ENCODE peak calls at places on chromosome 4, in four cellular contexts. K, J, S and G are unnamed samples.

GRCh38 chr4:145679991-145680455 is at the start of gene C4orf51:
- DNase-seq in K (peak), J (no peak), S (peak), G (no peak)

GRCh38 chr4:139630991-139631390 is 34.6 kb upstream of the MGST2 start:
- DNase-seq in K (no peak), J (no peak), S (no peak), G (no peak)

GRCh38 chr4:56326363-56326762 is 60.9 kb downstream of the AASDH start:
- DNase-seq in K (no peak), J (no peak), S (peak), G (no peak)

GRCh38 chr4:108417923-108418322 is 202.5 kb upstream of the RPL34 start:
- DNase-seq in K (no peak), J (no peak), S (no peak), G (no peak)

GRCh38 chr4:158374318-158374717 is 147.4 kb upstream of the RXFP1 start:
- DNase-seq in K (no peak), J (no peak), S (no peak), G (no peak)

GRCh38 chr4:156686120-156686519 is 285.5 kb downstream of the PDGFC start:
- DNase-seq in K (no peak), J (no peak), S (no peak), G (no peak)

GRCh38 chr4:155632314-155632713 is 34.3 kb upstream of the GUCY1A1 start:
- DNase-seq in K (no peak), J (no peak), S (no peak), G (no peak)

GRCh38 chr4:139144161-139144859 is 32.7 kb downstream of the ELF2 start:
- DNase-seq in K (peak), J (peak), S (no peak), G (peak)

GRCh38 chr4:1881709-1882108 is 10.5 kb downstream of the NSD2 start:
- DNase-seq in K (no peak), J (no peak), S (no peak), G (no peak)

GRCh38 chr4:140266958-140267568 is 106.4 kb upstream of the SCOC start:
- DNase-seq in K (no peak), J (no peak), S (no peak), G (no peak)

GRCh38 chr4:139279723-139280620 is at the start of gene MGARP:
- DNase-seq in K (no peak), J (peak), S (peak), G (no peak)

GRCh38 chr4:71230258-71230594 is 108.6 kb upstream of the SLC4A4 start:
- DNase-seq in K (no peak), J (no peak), S (no peak), G (peak)

GRCh38 chr4:75634951-75635350 is 4.6 kb upstream of the CDKL2 start:
- DNase-seq in K (no peak), J (no peak), S (no peak), G (no peak)

GRCh38 chr4:140071806-140072205 is 82.2 kb downstream of the MAML3 start:
- DNase-seq in K (no peak), J (peak), S (no peak), G (no peak)

GRCh38 chr4:169198167-169198566 is 72.6 kb downstream of the SH3RF1 start:
- DNase-seq in K (no peak), J (no peak), S (no peak), G (no peak)

GRCh38 chr4:1746919-1747602 is 25.7 kb downstream of the TACC3 start:
- DNase-seq in K (no peak), J (no peak), S (no peak), G (no peak)

GRCh38 chr4:5143306-5143861 is 92.1 kb downstream of the STK32B start:
- DNase-seq in K (no peak), J (no peak), S (no peak), G (no peak)

GRCh38 chr4:183838987-183839712 is 66.0 kb upstream of the STOX2 start:
- DNase-seq in K (no peak), J (no peak), S (peak), G (no peak)

GRCh38 chr4:94463771-94464170 is 12.0 kb downstream of the PDLIM5 start:
- DNase-seq in K (no peak), J (no peak), S (no peak), G (no peak)

GRCh38 chr4:122826596-122827257 is at the start of gene FGF2:
- DNase-seq in K (peak), J (peak), S (peak), G (peak)

GRCh38 chr4:181264908-181265307 is 978.3 kb upstream of the TENM3 start:
- DNase-seq in K (no peak), J (peak), S (no peak), G (no peak)

GRCh38 chr4:22897520-22898108 is 204.9 kb downstream of the GBA3 start:
- DNase-seq in K (no peak), J (no peak), S (peak), G (no peak)

GRCh38 chr4:115671581-115671980 is 558.2 kb upstream of the NDST4 start:
- DNase-seq in K (no peak), J (no peak), S (no peak), G (no peak)

GRCh38 chr4:61924131-61924530 is 724.0 kb downstream of the ADGRL3 start:
- DNase-seq in K (no peak), J (no peak), S (no peak), G (no peak)

GRCh38 chr4:124505211-124505610 is 207.3 kb downstream of the ANKRD50 start:
- DNase-seq in K (no peak), J (no peak), S (no peak), G (no peak)

GRCh38 chr4:176839656-176840055 is 46.9 kb upstream of the VEGFC start:
- DNase-seq in K (no peak), J (no peak), S (no peak), G (no peak)

GRCh38 chr4:52889778-52890400 is 27.8 kb downstream of the RASL11B start:
- DNase-seq in K (no peak), J (no peak), S (peak), G (no peak)

GRCh38 chr4:153257151-153257620 is 52.9 kb downstream of the TRIM2 start:
- DNase-seq in K (no peak), J (peak), S (peak), G (peak)

GRCh38 chr4:14348506-14348905 is 653.8 kb upstream of the CPEB2 start:
- DNase-seq in K (no peak), J (no peak), S (no peak), G (no peak)

GRCh38 chr4:57320217-57320616 is 210.0 kb upstream of the IGFBP7 start:
- DNase-seq in K (no peak), J (no peak), S (no peak), G (no peak)

GRCh38 chr4:167233523-167234387 is 539 bp downstream of the SPOCK3 start:
- DNase-seq in K (no peak), J (no peak), S (peak), G (no peak)

GRCh38 chr4:95061220-95061619 is 303.5 kb downstream of the BMPR1B start:
- DNase-seq in K (no peak), J (no peak), S (peak), G (no peak)

GRCh38 chr4:139603576-139604387 is 47.8 kb upstream of the SETD7 start:
- DNase-seq in K (no peak), J (no peak), S (peak), G (no peak)

GRCh38 chr4:174794706-174795105 is 34.3 kb downstream of the GLRA3 start:
- DNase-seq in K (no peak), J (no peak), S (no peak), G (no peak)

GRCh38 chr4:55173580-55173979 is 48.2 kb upstream of the KDR start:
- DNase-seq in K (no peak), J (no peak), S (peak), G (no peak)

DNA sequence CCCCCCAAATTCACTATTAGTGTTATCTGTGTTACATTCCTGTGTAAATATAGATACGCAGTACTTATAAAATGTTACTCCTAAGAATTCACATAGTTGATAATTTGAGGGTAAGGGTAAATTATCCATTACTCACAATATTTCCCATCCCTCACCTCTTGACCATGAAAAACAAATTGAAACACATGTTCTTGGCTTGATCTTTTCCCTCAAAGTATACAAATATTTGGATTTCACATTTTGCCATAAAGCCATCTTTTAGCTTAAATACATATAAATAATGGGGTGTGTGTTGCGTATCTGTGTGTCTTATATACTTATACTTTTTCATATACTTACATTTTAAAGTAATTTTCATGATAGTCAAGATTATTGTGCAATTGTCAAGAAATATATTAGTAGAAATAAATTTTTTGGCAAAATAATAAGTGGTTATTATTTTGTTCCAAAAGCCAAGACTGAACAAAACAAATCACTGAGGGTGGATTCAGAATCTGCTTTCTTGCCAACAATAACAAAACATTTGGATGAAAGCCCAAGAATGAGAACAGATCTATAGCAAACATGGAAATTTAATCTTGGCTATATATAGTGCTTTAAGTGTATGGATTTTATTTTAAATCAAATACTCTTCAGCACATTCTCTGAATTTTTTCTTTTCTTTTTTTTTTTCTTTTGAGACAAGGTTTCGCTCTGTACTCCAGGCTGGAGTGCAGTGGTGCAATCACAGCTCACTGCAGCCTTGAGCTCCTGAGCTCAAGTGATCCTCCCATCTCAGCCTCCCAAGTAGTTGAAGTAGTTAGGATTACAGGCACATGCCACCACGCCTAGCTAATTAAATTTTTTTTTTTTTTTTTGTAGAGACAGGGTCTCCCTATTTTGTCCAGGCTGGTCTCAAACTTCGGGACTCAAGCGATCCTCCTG is 48.5 kb upstream of the PRSS48 start:
- DNase-seq in K (no peak), J (no peak), S (peak), G (no peak)
- H3K4me3 ChIP-seq in K (peak), J (peak), S (peak), G (peak)

GRCh38 chr4:186551849-186552248 is 3.5 kb downstream of the MTNR1A start:
- DNase-seq in K (no peak), J (no peak), S (no peak), G (no peak)

GRCh38 chr4:186554890-186555827 is at the start of gene MTNR1A:
- DNase-seq in K (no peak), J (no peak), S (no peak), G (no peak)

GRCh38 chr4:186553717-186554116 is 1.6 kb downstream of the MTNR1A start:
- DNase-seq in K (no peak), J (no peak), S (no peak), G (no peak)

GRCh38 chr4:186557061-186557460 is 1.7 kb upstream of the MTNR1A start:
- DNase-seq in K (no peak), J (no peak), S (no peak), G (no peak)

GRCh38 chr4:186554485-186554884 is 882 bp downstream of the MTNR1A start:
- DNase-seq in K (no peak), J (no peak), S (no peak), G (no peak)
- TF ChIP-seq CTCF in K (no peak), J (no peak), S (no peak), G (no peak)

GRCh38 chr4:119939066-119939995 is 127.3 kb downstream of the MAD2L1 start:
- DNase-seq in K (no peak), J (peak), S (no peak), G (no peak)
- H3K27ac ChIP-seq in K (no peak), J (peak), S (no peak), G (peak)

GRCh38 chr4:185344743-185345538 is 50.8 kb downstream of the LRP2BP start:
- DNase-seq in K (no peak), J (no peak), S (peak), G (no peak)

GRCh38 chr4:185341377-185341776 is 54.3 kb downstream of the LRP2BP start:
- DNase-seq in K (no peak), J (no peak), S (no peak), G (no peak)

GRCh38 chr4:185346975-185347601 is 48.6 kb downstream of the LRP2BP start:
- DNase-seq in K (no peak), J (no peak), S (no peak), G (no peak)

GRCh38 chr4:185341841-185342240 is 53.9 kb downstream of the LRP2BP start:
- DNase-seq in K (no peak), J (no peak), S (no peak), G (no peak)

GRCh38 chr4:185343726-185344581 is 51.8 kb downstream of the LRP2BP start:
- DNase-seq in K (no peak), J (no peak), S (peak), G (peak)
- H3K4me3 ChIP-seq in K (no peak), J (no peak), S (no peak), G (peak)

GRCh38 chr4:113637363-113637762 is 124.2 kb downstream of the CAMK2D start:
- DNase-seq in K (no peak), J (no peak), S (no peak), G (no peak)

GRCh38 chr4:113635739-113636437 is 125.7 kb downstream of the CAMK2D start:
- DNase-seq in K (no peak), J (no peak), S (no peak), G (no peak)

GRCh38 chr4:113637823-113638691 is 123.5 kb downstream of the CAMK2D start:
- DNase-seq in K (no peak), J (no peak), S (no peak), G (no peak)

GRCh38 chr4:113636877-113637276 is 124.7 kb downstream of the CAMK2D start:
- DNase-seq in K (no peak), J (no peak), S (no peak), G (no peak)

GRCh38 chr4:113636438-113636818 is 125.1 kb downstream of the CAMK2D start:
- DNase-seq in K (no peak), J (no peak), S (no peak), G (no peak)
- TF ChIP-seq CTCF in K (no peak), J (peak), S (no peak), G (no peak)

DNA sequence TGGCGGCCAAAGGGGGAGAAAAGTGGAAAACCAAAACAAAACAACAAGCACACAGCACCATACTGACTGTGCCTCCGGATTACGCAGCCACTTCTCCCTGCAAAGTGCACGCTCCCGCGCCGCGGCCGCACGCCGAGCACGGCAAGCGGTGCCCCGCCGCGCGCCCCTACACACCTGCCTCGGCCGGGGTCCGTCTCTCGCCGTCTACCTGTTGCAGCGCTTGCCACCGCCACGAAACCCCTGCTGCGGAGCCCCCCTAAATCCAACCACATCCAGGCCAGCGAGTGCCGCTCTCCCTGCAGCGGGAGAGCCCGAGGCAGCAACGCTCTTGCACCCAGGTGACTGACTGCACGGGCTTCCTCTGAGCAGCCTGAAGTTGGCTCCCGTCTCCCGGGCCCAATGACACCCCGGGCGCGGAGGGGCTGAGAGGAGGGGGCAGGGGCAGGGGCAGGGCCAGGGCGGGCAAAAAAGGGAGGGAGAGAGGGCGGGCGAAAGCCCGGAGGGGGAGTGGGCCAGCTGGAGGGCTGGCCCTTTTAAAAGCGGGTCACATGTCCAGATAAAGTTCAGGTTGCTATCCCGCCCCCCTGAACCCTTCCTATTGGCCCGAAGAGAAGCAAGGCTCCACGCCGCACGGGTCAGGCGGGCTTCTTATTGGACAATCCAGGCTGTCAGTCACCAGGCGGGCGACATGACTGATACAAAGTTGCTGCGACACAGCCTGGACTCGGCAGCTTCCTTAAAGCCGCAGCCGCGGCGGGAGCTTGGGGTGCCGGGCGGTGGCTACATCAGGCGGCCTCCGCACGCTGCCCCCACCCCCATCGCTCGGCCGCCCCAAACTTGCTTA is at the start of gene NR3C2:
- DNase-seq in K (peak), J (peak), S (peak), G (peak)
- H3K27ac ChIP-seq in K (peak), J (peak), S (peak), G (peak)

GRCh38 chr4:113960684-113961321 is 18.6 kb downstream of the ARSJ start:
- DNase-seq in K (no peak), J (no peak), S (peak), G (no peak)
- H3K4me3 ChIP-seq in K (no peak), J (no peak), S (peak), G (no peak)

DNA sequence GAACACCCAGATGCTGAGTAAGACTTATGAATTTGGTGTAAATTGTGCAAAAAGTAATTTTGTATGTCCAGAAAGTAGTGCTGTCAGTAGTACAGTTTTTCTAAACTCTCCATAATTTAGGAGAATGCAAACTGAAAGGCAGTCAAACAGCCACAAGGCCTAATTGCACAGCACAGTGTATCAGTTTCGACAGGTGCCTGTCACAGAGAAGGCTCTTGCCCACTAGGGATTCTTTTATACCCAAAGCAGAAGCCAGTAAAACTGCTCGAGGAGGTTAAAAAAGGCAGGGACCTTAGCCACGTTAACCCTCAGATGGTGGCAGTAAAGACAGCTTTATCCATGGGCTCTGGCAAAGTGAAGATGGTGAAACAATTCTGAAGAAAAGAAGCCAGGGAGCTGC is 69.4 kb upstream of the GATB start:
- DNase-seq in K (no peak), J (no peak), S (no peak), G (no peak)
- TF ChIP-seq CTCF in K (no peak), J (no peak), S (no peak), G (no peak)

GRCh38 chr4:119032921-119033685 is 102.5 kb upstream of the MYOZ2 start:
- DNase-seq in K (no peak), J (no peak), S (no peak), G (no peak)
- H3K27ac ChIP-seq in K (peak), J (peak), S (no peak), G (peak)

DNA sequence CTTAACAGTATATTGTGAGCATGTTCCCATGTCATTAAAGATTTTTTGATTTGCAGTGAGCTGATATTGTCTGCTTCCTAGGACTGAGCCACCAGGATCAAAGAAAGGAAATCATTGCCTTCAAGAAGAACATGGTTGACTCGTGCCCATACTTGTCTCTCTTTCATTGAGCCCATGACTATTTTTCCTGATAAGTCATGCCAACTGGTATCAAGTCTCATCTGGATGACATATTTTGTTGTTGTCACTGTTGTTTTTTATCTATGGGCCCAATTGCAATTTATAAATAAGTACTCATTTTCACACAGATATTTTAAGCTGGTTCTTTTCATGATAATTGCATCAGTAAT is 10.2 kb upstream of the RHOH start:
- DNase-seq in K (no peak), J (no peak), S (no peak), G (no peak)
- H3K4me3 ChIP-seq in K (no peak), J (no peak), S (no peak), G (no peak)